ENCODE peak calls at places on chromosomes 16 and 17, in five cellular contexts. K, N, X, C and M are unnamed samples.

GRCh38 chr17:45775148-45775547 is 9.0 kb upstream of the CRHR1 start:
- DNase-seq in C (no peak), X (no peak), K (no peak), N (no peak), M (no peak)

GRCh38 chr16:66923866-66924265 is 1.5 kb downstream of the RRAD start:
- DNase-seq in X (no peak), N (no peak), C (no peak), K (no peak), M (no peak)

GRCh38 chr17:61410555-61411089 is 11.0 kb downstream of the TBX2 start:
- DNase-seq in X (no peak), C (no peak), N (no peak), K (no peak), M (peak; percentile 91)

GRCh38 chr17:83150369-83151055 is 71.1 kb downstream of the METRNL start:
- DNase-seq in N (no peak), X (no peak), C (no peak), K (no peak), M (no peak)

GRCh38 chr17:30996481-30996880 is 25.6 kb downstream of the RNF135 start:
- DNase-seq in K (no peak), C (no peak), N (no peak), X (no peak), M (no peak)

GRCh38 chr16:66874079-66874775 is 6.1 kb upstream of the PDP2 start:
- DNase-seq in C (no peak), X (no peak), K (no peak), N (no peak), M (peak; percentile 16)

GRCh38 chr17:1716912-1717695 is 6.9 kb upstream of the TLCD2 start:
- DNase-seq in C (peak; percentile 78), K (peak; percentile 97), N (peak; percentile 95), X (peak; percentile 99), M (peak; percentile 99)

GRCh38 chr17:29136998-29137730 is 43.0 kb downstream of the MYO18A start:
- DNase-seq in X (no peak), K (no peak), N (no peak), C (no peak), M (no peak)

DNA sequence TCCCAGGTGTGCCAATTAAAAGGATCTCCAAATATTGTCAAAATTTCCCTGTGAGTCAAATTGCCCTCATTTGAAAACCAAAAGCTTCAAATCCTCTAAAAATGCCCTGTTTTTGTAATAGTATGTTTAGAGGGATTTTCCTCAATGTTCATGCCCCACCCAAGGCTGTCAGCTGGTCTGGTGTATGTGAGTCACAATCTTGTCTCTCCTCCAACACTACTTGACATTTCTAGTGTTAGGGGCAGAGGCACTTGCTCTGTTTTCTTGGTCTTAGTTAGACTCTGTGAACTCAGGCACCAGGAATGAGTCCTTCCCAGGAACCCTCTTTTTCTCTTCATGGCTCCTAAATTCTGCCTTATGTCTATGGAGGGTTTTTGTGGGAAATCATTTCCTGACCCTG is 634.8 kb downstream of the KCNJ2 start:
- DNase-seq in C (no peak), X (no peak), K (no peak), N (no peak), M (no peak)
- TF ChIP-seq CREB1 in C (no peak), X (no peak), K (no peak), N (no peak), M (no peak)

GRCh38 chr16:11561440-11561797 is 25.3 kb downstream of the LITAF start:
- DNase-seq in C (no peak), K (no peak), X (no peak), N (no peak), M (no peak)

GRCh38 chr16:11562411-11562810 is 24.3 kb downstream of the LITAF start:
- DNase-seq in K (no peak), C (no peak), N (no peak), X (no peak), M (no peak)

GRCh38 chr16:11561856-11562255 is 24.9 kb downstream of the LITAF start:
- DNase-seq in K (no peak), N (no peak), X (no peak), C (no peak), M (no peak)

GRCh38 chr16:11562941-11563340 is 23.8 kb downstream of the LITAF start:
- DNase-seq in N (no peak), C (no peak), X (no peak), K (no peak), M (no peak)

DNA sequence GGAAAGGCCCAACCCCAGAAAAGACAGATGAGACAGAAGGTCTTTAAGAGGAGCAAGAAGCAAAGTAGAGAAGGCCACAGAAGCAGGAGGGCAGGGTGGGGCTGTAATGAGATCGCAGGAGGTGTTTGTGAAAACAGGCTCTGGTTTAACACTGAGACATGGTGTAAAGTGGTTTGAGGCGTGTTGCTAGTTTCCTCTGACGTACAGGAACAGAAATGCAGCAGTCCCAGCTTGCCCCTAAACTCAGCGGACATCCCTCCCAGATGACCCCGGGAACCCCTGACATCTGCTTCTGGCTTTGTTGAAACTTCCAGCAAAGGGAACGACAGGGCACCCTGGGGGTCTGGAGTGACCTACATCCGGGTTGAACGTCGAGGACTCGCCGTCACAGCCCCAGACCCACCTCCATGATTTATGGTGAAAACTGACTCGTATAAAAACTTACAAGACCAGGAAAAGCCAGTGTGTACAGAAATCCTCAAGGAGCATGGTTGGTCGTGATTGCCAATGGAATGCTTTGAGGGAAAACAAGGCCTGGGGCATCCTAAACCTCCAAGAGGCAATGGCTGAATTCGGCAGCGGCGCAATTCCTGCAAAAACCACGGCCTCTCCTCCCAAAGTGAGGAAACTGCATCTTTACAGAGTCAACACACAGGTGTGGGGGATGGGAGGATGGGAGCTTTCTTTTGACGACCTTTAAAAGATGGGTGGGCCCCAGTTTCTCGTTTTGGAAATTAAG is 25.8 kb downstream of the LITAF start:
- DNase-seq in K (no peak), C (no peak), X (no peak), N (no peak), M (peak; percentile 59)
- H4K20me1 ChIP-seq in K (peaks cover 6% of the 10 kb centered on the region), C (no peaks in the 10 kb centered on the region), X (peaks cover 13% of the 10 kb centered on the region), N (peaks cover 1% of the 10 kb centered on the region), M (peaks cover 10% of the 10 kb centered on the region)

DNA sequence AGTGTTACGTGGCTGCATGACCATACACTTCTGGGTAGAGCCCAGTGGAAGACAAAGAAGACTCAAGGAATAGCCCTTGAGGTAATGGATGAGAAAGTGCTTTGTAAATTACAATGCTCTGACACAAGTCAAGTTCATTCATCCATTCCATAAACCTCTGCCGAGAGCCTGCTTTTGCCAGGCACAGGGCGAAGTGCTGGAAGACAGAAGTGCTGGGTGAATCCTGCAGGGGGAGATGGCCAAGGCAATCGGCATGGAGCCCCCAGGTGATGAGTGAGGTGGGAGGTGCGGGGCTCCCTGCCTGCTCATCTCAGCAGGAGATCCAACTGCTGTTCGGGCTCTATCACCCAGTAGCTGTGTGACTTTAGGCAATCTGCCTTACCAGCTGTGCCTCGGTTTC is 2.8 kb upstream of the SOCS3 start:
- DNase-seq in C (no peak), K (no peak), N (no peak), X (no peak), M (peak; percentile 60)
- TF ChIP-seq CREB1 in C (no peak), K (no peak), N (no peak), X (no peak), M (no peak)

GRCh38 chr17:81859906-81860755 is at the start of gene P4HB:
- DNase-seq in C (no peak), N (no peak), X (no peak), K (no peak), M (no peak)
- H4K20me1 ChIP-seq in C (peaks cover 29% of the 10 kb centered on the region), N (peaks cover 25% of the 10 kb centered on the region), X (peaks cover 35% of the 10 kb centered on the region), K (peaks cover 3% of the 10 kb centered on the region), M (peaks cover 35% of the 10 kb centered on the region)

GRCh38 chr17:58384900-58385299 is 32.4 kb downstream of the RNF43 start:
- DNase-seq in C (no peak), K (no peak), X (no peak), N (no peak), M (no peak)

GRCh38 chr17:58388302-58389190 is 28.8 kb downstream of the RNF43 start:
- DNase-seq in C (no peak), X (no peak), K (no peak), N (no peak), M (peak; percentile 39)

GRCh38 chr17:58386708-58387107 is 30.6 kb downstream of the RNF43 start:
- DNase-seq in X (no peak), K (no peak), N (no peak), C (no peak), M (no peak)

GRCh38 chr17:58385359-58385899 is 31.9 kb downstream of the RNF43 start:
- DNase-seq in N (no peak), X (no peak), C (no peak), K (no peak), M (no peak)

DNA sequence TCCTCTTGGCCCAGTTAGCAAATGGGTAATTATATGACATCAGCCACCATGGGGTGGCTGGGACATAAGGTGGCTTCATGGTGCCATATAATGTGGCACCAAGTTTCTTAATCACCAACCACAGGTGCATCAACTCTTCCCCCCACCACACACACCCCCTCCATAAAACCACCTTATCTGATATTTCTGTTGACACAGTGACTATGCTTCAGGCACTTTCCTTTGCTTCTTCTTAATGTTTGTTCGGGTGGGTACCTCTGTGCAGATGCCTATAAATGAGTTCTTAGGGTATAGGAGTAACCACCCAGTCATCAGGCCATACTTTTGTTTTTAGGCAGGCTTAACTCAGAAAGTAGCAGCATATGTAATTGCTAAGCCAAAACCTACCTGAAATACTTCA is 29.5 kb downstream of the RNF43 start:
- DNase-seq in K (no peak), N (no peak), C (no peak), X (no peak), M (no peak)
- TF ChIP-seq CREB1 in K (no peak), N (no peak), C (no peak), X (no peak), M (no peak)

DNA sequence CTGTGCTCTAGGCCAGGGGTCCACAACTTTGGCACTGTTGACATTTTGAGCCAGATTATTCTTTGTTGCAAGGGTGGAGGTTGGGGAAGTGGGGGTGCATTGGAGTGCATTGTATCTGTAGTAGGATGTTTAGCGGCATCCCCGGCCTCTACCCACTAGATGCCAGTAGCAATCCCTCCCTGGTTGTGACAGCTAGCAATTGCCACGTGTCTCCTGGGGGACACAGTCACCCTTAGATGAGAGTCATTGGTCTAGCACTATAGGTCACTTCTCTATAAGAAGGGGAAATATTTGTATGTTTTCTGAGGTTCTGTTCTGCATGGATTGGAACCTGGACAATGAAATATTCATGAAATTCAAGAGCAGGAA is 32.4 kb downstream of the MSI2 start:
- DNase-seq in K (no peak), N (no peak), C (no peak), X (no peak), M (no peak)
- H4K20me1 ChIP-seq in K (no peaks in the 10 kb centered on the region), N (peaks cover 28% of the 10 kb centered on the region), C (no peaks in the 10 kb centered on the region), X (peaks cover 6% of the 10 kb centered on the region), M (peaks cover 22% of the 10 kb centered on the region)

GRCh38 chr16:741986-742629 is 1.3 kb upstream of the CIAO3 start:
- DNase-seq in X (no peak), C (no peak), N (no peak), K (no peak), M (no peak)
- TF ChIP-seq CREB1 in X (no peak), C (no peak), N (no peak), K (no peak), M (no peak)